ENCODE peak calls at places on chromosomes 11 and 22, in seven cellular contexts. S is tibial nerve, O is sigmoid colon, Q is A549, U is stomach, C is transverse colon, E is esophagus muscularis mucosa. N is an unnamed sample.

GRCh38 chr11:12397953-12398352 is 20.6 kb downstream of the PARVA start:
- DNase-seq in S (no peak), O (peak), Q (no peak), U (no peak), C (peak), E (peak), N (no peak)

GRCh38 chr22:16961477-16962186 is 46.4 kb downstream of the GAB4 start:
- DNase-seq in S (no peak), O (no peak), Q (no peak), U (no peak), C (no peak), E (peak), N (no peak)

GRCh38 chr11:68120212-68121066 is 749 bp downstream of the CHKA start:
- DNase-seq in S (no peak), O (peak), Q (no peak), U (no peak), C (peak), E (no peak), N (peak)

GRCh38 chr22:23698673-23699235 is 7.9 kb downstream of the RGL4 start:
- DNase-seq in S (no peak), O (no peak), Q (no peak), U (no peak), C (no peak), E (no peak), N (no peak)

GRCh38 chr22:17217179-17217578 is 2.1 kb downstream of the ADA2 start:
- DNase-seq in S (no peak), O (no peak), Q (no peak), U (no peak), C (no peak), E (no peak), N (no peak)

GRCh38 chr11:65254724-65255123 is 7.0 kb upstream of the POLA2 start:
- DNase-seq in S (no peak), O (no peak), Q (no peak), U (no peak), C (no peak), E (no peak), N (no peak)

GRCh38 chr11:19311306-19312030 is 70.7 kb upstream of the E2F8 start:
- DNase-seq in S (peak), O (peak), Q (peak), U (peak), C (peak), E (no peak), N (peak)

GRCh38 chr11:108958446-108959123 is 293.7 kb downstream of the DDX10 start:
- DNase-seq in S (no peak), O (no peak), Q (no peak), U (no peak), C (no peak), E (no peak), N (no peak)

GRCh38 chr11:61904539-61905048 is 12.8 kb downstream of the RAB3IL1 start:
- DNase-seq in S (no peak), O (no peak), Q (no peak), U (peak), C (no peak), E (no peak), N (no peak)

GRCh38 chr22:47472636-47473035 is 710.2 kb downstream of the TBC1D22A start:
- DNase-seq in S (no peak), O (no peak), Q (no peak), U (no peak), C (no peak), E (peak), N (no peak)

GRCh38 chr11:33160147-33160546 is 1.1 kb downstream of the CSTF3 start:
- DNase-seq in S (no peak), O (no peak), Q (no peak), U (no peak), C (no peak), E (no peak), N (no peak)

GRCh38 chr11:64489831-64490441 is 101.1 kb upstream of the SLC22A12 start:
- DNase-seq in S (no peak), O (peak), Q (peak), U (peak), C (peak), E (no peak), N (no peak)

GRCh38 chr22:40524392-40525249 is 111.9 kb downstream of the MRTFA start:
- DNase-seq in S (no peak), O (no peak), Q (no peak), U (no peak), C (no peak), E (no peak), N (no peak)

GRCh38 chr11:11608783-11609232 is 13.0 kb downstream of the GALNT18 start:
- DNase-seq in S (peak), O (no peak), Q (no peak), U (no peak), C (no peak), E (no peak), N (no peak)

GRCh38 chr22:49330421-49331222 is 497.1 kb downstream of the BRD1 start:
- DNase-seq in S (no peak), O (peak), Q (no peak), U (peak), C (peak), E (peak), N (no peak)

GRCh38 chr22:50621491-50621880 is 6.5 kb downstream of the ARSA start:
- DNase-seq in S (no peak), O (no peak), Q (no peak), U (no peak), C (peak), E (no peak), N (peak)

GRCh38 chr22:35860087-35860733 is 142.5 kb downstream of the APOL5 start:
- DNase-seq in S (no peak), O (no peak), Q (no peak), U (no peak), C (no peak), E (no peak), N (no peak)

GRCh38 chr11:120482149-120482548 is 29.4 kb upstream of the GRIK4 start:
- DNase-seq in S (no peak), O (no peak), Q (no peak), U (no peak), C (no peak), E (no peak), N (no peak)

GRCh38 chr22:26398741-26399153 is 30.3 kb upstream of the ASPHD2 start:
- DNase-seq in S (peak), O (peak), Q (peak), U (peak), C (peak), E (no peak), N (no peak)

GRCh38 chr22:34214372-34214771 is 294.1 kb upstream of the LARGE1 start:
- DNase-seq in S (no peak), O (no peak), Q (no peak), U (no peak), C (no peak), E (no peak), N (no peak)

GRCh38 chr22:20956258-20957117 is 10.6 kb upstream of the AIFM3 start:
- DNase-seq in S (no peak), O (no peak), Q (peak), U (no peak), C (peak), E (no peak), N (no peak)

GRCh38 chr11:114438303-114438702 is 964 bp upstream of the REXO2 start:
- DNase-seq in S (no peak), O (no peak), Q (no peak), U (no peak), C (no peak), E (no peak), N (no peak)

GRCh38 chr11:43950323-43950855 is 8.0 kb downstream of the C11orf96 start:
- DNase-seq in S (no peak), O (no peak), Q (no peak), U (no peak), C (no peak), E (no peak), N (no peak)

GRCh38 chr11:43789700-43790443 is 90.8 kb upstream of the ALKBH3 start:
- DNase-seq in S (no peak), O (no peak), Q (no peak), U (no peak), C (no peak), E (no peak), N (no peak)

GRCh38 chr11:118820412-118821357 is 29.7 kb upstream of the DDX6 start:
- DNase-seq in S (peak), O (peak), Q (no peak), U (peak), C (peak), E (peak), N (peak)

GRCh38 chr22:22882033-22882717 is 5.4 kb upstream of the IGLL5 start:
- DNase-seq in S (no peak), O (no peak), Q (no peak), U (no peak), C (peak), E (no peak), N (no peak)

GRCh38 chr11:113664069-113664980 is 41.8 kb downstream of the TMPRSS5 start:
- DNase-seq in S (no peak), O (no peak), Q (peak), U (no peak), C (no peak), E (no peak), N (no peak)

GRCh38 chr22:44505796-44506354 is 7.8 kb upstream of the RTL6 start:
- DNase-seq in S (no peak), O (no peak), Q (no peak), U (no peak), C (no peak), E (peak), N (no peak)

GRCh38 chr22:22745225-22746060 is 101.0 kb downstream of the GGTLC2 start:
- DNase-seq in S (no peak), O (no peak), Q (peak), U (peak), C (peak), E (peak), N (no peak)

GRCh38 chr11:18700375-18700774 is 1.8 kb downstream of the TMEM86A start:
- DNase-seq in S (no peak), O (peak), Q (no peak), U (no peak), C (no peak), E (no peak), N (no peak)

GRCh38 chr11:1812801-1813200 is 22.0 kb upstream of the SYT8 start:
- DNase-seq in S (no peak), O (no peak), Q (no peak), U (no peak), C (no peak), E (no peak), N (no peak)

GRCh38 chr11:71397328-71397860 is 50.8 kb downstream of the DHCR7 start:
- DNase-seq in S (no peak), O (no peak), Q (no peak), U (no peak), C (no peak), E (no peak), N (no peak)

GRCh38 chr22:27149886-27150529 is 492.6 kb downstream of the MIAT start:
- DNase-seq in S (no peak), O (no peak), Q (no peak), U (no peak), C (no peak), E (no peak), N (no peak)

GRCh38 chr22:21587803-21588611 is 20.5 kb downstream of the UBE2L3 start:
- DNase-seq in S (no peak), O (no peak), Q (no peak), U (no peak), C (peak), E (no peak), N (peak)

GRCh38 chr22:49355206-49355920 is 472.3 kb downstream of the BRD1 start:
- DNase-seq in S (no peak), O (no peak), Q (no peak), U (peak), C (no peak), E (no peak), N (no peak)

GRCh38 chr22:17412232-17412631 is 43.0 kb downstream of the CECR2 start:
- DNase-seq in S (no peak), O (no peak), Q (no peak), U (no peak), C (no peak), E (no peak), N (no peak)

GRCh38 chr11:79461144-79461543 is 20.3 kb upstream of the TENM4 start:
- DNase-seq in S (peak), O (no peak), Q (no peak), U (no peak), C (no peak), E (peak), N (no peak)

GRCh38 chr11:12149672-12150225 is 39.4 kb downstream of the MICAL2 start:
- DNase-seq in S (no peak), O (no peak), Q (no peak), U (no peak), C (peak), E (no peak), N (no peak)

GRCh38 chr11:131889146-131889577 is 518.7 kb downstream of the NTM start:
- DNase-seq in S (no peak), O (no peak), Q (no peak), U (no peak), C (no peak), E (no peak), N (peak)

DNA sequence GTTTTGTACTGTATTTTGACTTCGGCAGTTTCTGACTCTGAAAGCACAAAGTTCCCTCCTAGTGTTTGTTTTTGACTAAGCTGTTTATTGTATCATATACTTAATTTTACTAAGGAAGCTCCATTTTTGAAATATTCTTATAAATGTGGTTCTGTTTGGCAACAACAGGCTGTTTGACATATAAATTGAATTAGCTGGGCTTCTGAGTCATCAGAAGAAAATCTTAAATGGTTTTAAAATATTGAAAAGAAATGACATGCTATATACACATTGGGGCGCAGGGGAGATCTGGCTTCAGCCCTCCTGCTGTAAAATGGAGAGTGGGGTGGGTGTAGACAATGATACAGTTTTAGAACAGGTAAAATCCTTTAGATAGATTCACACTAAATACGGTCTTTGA is 38.6 kb downstream of the SHISA8 start:
- DNase-seq in S (no peak), O (no peak), Q (no peak), U (no peak), C (no peak), E (no peak), N (no peak)
- TF ChIP-seq EP300 in S (no peak), O (no peak), Q (no peak), U (no peak), C (no peak), E (no peak), N (no peak)

DNA sequence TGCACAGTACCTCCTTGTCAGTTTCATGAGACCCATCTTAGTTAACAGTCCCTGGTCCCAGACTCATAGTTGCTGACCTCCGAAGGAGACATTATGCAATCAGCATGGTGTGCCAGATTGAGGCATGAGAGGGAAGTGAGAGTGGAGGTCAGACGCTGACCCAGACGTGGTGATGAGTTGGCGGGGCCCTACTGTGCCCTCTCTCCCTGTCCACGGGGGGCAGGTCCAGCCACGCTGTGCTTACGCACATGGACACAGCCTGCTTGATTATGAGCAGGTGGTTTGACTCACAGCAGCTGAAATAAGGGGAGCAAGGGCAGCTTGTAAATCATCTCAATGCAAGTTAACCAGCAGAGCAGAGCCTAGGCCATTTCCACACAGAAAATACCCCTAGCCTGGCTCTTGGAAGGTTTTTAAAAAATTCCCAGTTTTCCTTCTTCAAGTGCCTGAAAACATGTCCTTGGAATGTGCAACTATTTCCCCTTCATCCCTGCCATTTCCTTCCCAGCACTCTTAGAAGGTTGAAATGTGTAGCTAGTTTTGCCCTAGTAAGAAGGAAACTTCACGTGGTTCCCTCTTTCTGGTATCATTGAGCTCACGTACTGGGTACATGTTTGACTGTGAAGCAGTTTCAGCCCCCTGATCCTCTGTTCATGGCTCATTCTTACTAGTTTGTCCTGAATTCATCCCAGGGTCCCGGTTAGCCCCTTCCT is 122.6 kb upstream of the SORL1-AS1 start:
- DNase-seq in S (peak), O (peak), Q (no peak), U (peak), C (peak), E (no peak), N (peak)
- TF ChIP-seq EP300 in S (no peak), O (peak), Q (no peak), U (peak), C (peak), E (no peak), N (peak)

GRCh38 chr11:2846056-2846455 is 39.5 kb downstream of the CDKN1C start:
- DNase-seq in S (no peak), O (no peak), Q (no peak), U (no peak), C (no peak), E (no peak), N (no peak)
- TF ChIP-seq EP300 in S (no peak), O (no peak), Q (no peak), U (no peak), C (no peak), E (no peak), N (no peak)

DNA sequence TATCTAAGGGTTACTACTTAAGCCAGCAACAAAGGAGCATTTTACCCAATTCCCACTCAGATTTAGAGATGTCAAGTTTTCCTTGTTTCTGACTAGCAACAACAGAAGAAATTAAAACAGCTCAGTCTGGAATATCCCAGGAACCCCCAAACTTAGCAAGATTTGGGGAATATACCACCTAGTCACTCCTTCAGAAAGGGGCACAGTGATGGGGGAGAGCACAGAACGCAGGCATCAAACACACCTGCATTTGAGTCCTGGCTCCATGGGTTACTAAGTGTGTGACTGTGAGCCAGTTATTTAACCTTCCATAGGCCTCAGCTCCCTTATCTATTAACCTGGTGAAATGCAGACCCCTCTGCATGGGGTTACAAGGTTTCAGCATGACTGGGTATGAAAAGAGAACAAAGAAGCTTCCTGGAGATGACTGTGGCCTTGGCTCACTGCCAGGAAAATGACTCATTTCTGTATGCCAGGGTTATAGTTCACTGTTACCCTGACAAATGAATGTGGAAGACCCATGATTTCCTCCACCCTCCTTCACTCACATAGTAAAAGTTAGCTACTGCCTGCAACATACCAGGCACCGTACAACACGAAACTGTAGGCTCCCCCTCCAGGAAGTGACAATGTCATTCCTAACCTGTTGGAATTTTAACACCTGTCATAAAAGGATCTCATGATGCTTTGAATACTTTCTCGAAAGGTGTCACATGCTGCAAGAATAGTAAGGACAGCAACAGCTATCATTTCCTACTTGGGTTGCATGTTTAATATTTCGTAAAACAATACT is 79.6 kb downstream of the ME3 start:
- DNase-seq in S (peak), O (peak), Q (peak), U (peak), C (peak), E (peak), N (peak)
- TF ChIP-seq EP300 in S (no peak), O (no peak), Q (peak), U (no peak), C (no peak), E (no peak), N (peak)

GRCh38 chr11:111841370-111842053 is 29.9 kb downstream of the ALG9 start:
- DNase-seq in S (peak), O (peak), Q (peak), U (peak), C (peak), E (peak), N (peak)

GRCh38 chr11:111836766-111837165 is 34.6 kb downstream of the ALG9 start:
- DNase-seq in S (no peak), O (no peak), Q (no peak), U (no peak), C (no peak), E (no peak), N (peak)

GRCh38 chr11:111837366-111837891 is 34.0 kb downstream of the ALG9 start:
- DNase-seq in S (no peak), O (no peak), Q (no peak), U (no peak), C (no peak), E (no peak), N (no peak)

GRCh38 chr11:111838054-111838453 is 33.3 kb downstream of the ALG9 start:
- DNase-seq in S (no peak), O (no peak), Q (no peak), U (no peak), C (no peak), E (no peak), N (no peak)

GRCh38 chr11:111840143-111840542 is 31.2 kb downstream of the ALG9 start:
- DNase-seq in S (no peak), O (no peak), Q (no peak), U (no peak), C (no peak), E (no peak), N (no peak)
- TF ChIP-seq EP300 in S (no peak), O (no peak), Q (no peak), U (no peak), C (no peak), E (no peak), N (no peak)

N was measured in GM12878.